ENCODE peak calls at places on chromosomes 3 and 15, in ten cellular contexts. C, B, S, D, E, H, Z, P, M and I are unnamed samples.

GRCh38 chr3:64152100-64152499 is 73.2 kb downstream of the PRICKLE2 start:
- DNase-seq in Z (no peak), E (no peak), M (no peak), D (no peak), H (peak; percentile 86), P (no peak), C (peak; percentile 36), S (no peak), B (no peak), I (no peak)

GRCh38 chr3:15300318-15301078 is 31.9 kb downstream of the SH3BP5 start:
- DNase-seq in B (no peak), Z (peak; percentile 75), P (peak; percentile 70), S (no peak), E (no peak), M (no peak), H (peak; percentile 66), C (no peak), D (no peak), I (no peak)

GRCh38 chr3:178603735-178604134 is 67.5 kb downstream of the KCNMB2 start:
- DNase-seq in S (no peak), P (no peak), Z (no peak), E (no peak), B (no peak), M (peak; percentile 20), H (no peak), D (no peak), C (no peak), I (no peak)

GRCh38 chr15:39584266-39584659 is 3.4 kb downstream of the THBS1 start:
- DNase-seq in P (no peak), E (no peak), M (no peak), S (no peak), Z (no peak), D (no peak), H (no peak), C (no peak), B (no peak), I (no peak)

GRCh38 chr3:195559723-195560409 is 16.7 kb upstream of the PPP1R2 start:
- DNase-seq in Z (peak; percentile 39), D (no peak), S (no peak), M (no peak), B (peak; percentile 28), E (no peak), H (no peak), C (no peak), P (no peak), I (no peak)

GRCh38 chr3:159839561-159840379 is 148.9 kb upstream of the IL12A start:
- DNase-seq in E (no peak), C (no peak), B (no peak), Z (no peak), M (no peak), S (no peak), H (peak; percentile 76), P (no peak), D (no peak), I (no peak)

GRCh38 chr15:22974745-22975144 is 5.4 kb downstream of the CYFIP1 start:
- DNase-seq in P (peak; percentile 45), E (peak; percentile 19), C (no peak), Z (no peak), H (peak; percentile 64), B (no peak), M (no peak), S (no peak), D (no peak), I (no peak)

GRCh38 chr3:113698891-113699465 is 2.5 kb upstream of the USF3 start:
- DNase-seq in C (peak; percentile 60), D (no peak), E (peak; percentile 77), B (no peak), H (no peak), Z (no peak), M (no peak), S (no peak), P (no peak), I (no peak)

GRCh38 chr3:183506674-183507290 is 48.7 kb downstream of the KLHL6 start:
- DNase-seq in Z (no peak), B (no peak), D (peak; percentile 18), M (no peak), S (no peak), E (no peak), P (no peak), H (no peak), C (no peak), I (no peak)

GRCh38 chr3:106198828-106199194 is 330.0 kb upstream of the CBLB start:
- DNase-seq in S (no peak), D (no peak), H (no peak), C (no peak), M (no peak), E (no peak), P (no peak), Z (no peak), B (no peak), I (no peak)

GRCh38 chr3:141306922-141307321 is 61.4 kb upstream of the ZBTB38 start:
- DNase-seq in E (no peak), S (no peak), Z (no peak), C (no peak), P (no peak), B (no peak), M (no peak), H (no peak), D (no peak), I (no peak)

GRCh38 chr15:74746389-74746788 is 2.3 kb upstream of the CYP1A2 start:
- DNase-seq in Z (no peak), D (no peak), S (no peak), H (no peak), M (no peak), E (no peak), B (no peak), P (no peak), C (no peak), I (no peak)

GRCh38 chr15:63321462-63321861 is 44.1 kb downstream of the APH1B start:
- DNase-seq in D (no peak), B (no peak), Z (no peak), M (no peak), P (no peak), E (no peak), H (no peak), C (no peak), S (no peak), I (no peak)

GRCh38 chr3:65951836-65952505 is 86.7 kb downstream of the MAGI1 start:
- DNase-seq in B (peak; percentile 74), P (no peak), D (no peak), C (no peak), S (no peak), M (no peak), Z (peak; percentile 73), E (no peak), H (no peak), I (no peak)

GRCh38 chr3:188578579-188579363 is 424.8 kb downstream of the LPP start:
- DNase-seq in E (no peak), Z (no peak), P (peak; percentile 69), M (no peak), D (no peak), H (peak; percentile 90), C (peak; percentile 25), B (no peak), S (peak; percentile 53), I (peak; percentile 93)
- TF ChIP-seq POLR2AphosphoS5 in E (no peak), Z (no peak), P (no peak), M (no peak), D (no peak), H (peak; percentile 75), C (peak; percentile 57), B (no peak), S (peak; percentile 67), I (peak; percentile 80)

GRCh38 chr15:96838088-96838487 is 507.6 kb downstream of the NR2F2 start:
- DNase-seq in D (no peak), E (no peak), H (no peak), C (no peak), Z (no peak), M (no peak), S (no peak), P (no peak), B (no peak), I (no peak)

DNA sequence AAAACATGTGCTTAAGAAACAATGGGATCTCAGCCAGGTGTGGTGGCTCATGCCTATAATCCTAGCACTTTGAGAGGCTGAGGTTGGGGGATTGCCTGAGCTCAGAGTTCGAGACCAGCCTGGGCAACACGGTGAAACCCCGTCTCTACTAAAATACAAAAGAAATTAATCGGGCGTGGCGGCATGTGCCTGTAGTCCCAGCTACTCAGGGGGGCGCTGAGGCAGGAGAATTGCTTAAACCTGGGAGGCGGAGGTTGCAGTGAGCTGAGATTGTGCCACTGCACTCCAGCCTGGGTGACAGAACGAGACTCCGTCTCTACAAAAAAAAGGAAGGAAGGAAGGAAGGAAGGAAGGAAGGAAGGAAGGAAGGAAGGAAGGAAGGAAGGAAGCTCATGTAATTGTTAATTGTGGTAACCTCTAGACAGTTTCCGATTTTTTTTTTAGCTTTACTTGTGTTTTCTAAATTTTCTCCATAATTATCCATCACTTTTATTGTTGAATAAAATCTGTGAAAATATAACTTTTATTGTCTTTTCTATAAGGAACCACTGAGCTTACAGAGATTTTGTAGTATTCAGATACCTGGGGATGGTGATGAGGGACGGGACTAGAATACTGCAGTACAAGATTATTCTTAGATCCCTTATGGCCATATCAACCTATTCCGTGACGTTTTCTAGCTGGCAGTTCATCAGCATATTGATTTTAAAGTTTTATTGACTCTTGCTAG is 506.9 kb downstream of the NR2F2 start:
- DNase-seq in E (no peak), M (no peak), H (no peak), C (no peak), P (no peak), D (no peak), Z (no peak), S (no peak), B (no peak), I (no peak)
- H3K27ac ChIP-seq in E (no peak overlapping the region), M (no peak overlapping the region), H (no peak overlapping the region), C (no peak overlapping the region), P (no peak overlapping the region), D (no peak overlapping the region), Z (no peak overlapping the region), S (no peak overlapping the region), B (no peak overlapping the region), I (no peak overlapping the region)

GRCh38 chr3:150740733-150741496 is 22.1 kb downstream of the SIAH2 start:
- DNase-seq in D (no peak), H (no peak), B (peak; percentile 90), S (no peak), M (no peak), E (no peak), P (no peak), Z (no peak), C (no peak), I (no peak)
- H3K4me1 ChIP-seq in D (peaks cover 59% of the 10 kb centered on the region), H (peaks cover 22% of the 10 kb centered on the region), B (peaks cover 100% of the 10 kb centered on the region), S (peaks cover 5% of the 10 kb centered on the region), M (peaks cover 48% of the 10 kb centered on the region), E (peaks cover 97% of the 10 kb centered on the region), P (peaks cover 47% of the 10 kb centered on the region), Z (peaks cover 25% of the 10 kb centered on the region), C (peaks cover 51% of the 10 kb centered on the region), I (peaks cover 43% of the 10 kb centered on the region)

DNA sequence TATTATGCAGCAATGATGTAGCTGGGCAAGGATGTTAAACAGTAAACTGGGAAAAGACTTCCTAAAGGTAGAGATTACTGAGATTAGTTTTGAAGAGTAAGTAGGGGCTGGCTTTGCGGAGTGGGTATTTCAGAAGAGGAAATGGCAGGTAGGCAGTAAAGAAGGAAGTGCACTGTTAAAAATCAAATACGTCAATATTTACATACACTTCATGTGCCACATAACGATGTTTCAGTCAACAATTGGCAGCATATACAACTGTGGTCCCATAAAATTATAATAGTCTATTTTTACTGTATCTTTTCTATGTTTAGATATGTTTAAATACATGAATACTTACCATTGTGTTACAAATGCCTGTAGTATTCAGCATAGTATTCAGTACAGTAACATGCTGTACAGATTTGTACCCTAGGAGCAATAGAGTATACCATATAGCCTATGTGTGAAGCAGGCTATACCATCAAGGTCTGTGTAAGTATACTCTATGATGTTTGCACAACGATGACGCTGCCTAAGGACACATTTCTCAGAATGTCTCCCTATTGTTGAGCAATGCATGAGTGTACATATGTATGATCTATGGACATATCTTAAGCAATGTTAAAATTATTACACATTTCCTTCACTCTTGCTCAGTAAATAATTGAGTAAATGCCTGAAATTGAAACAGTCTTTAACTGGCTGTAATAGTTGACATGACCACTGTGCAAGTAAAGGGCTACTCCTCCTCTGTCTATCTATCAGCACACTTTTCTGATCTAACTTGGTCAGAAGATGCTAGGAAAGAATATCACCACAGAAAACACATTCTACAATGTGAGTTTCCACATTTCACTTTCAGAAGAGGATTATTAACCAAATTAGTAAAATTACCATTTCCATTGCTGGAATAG is 196.7 kb downstream of the ISL2 start:
- DNase-seq in D (no peak), P (no peak), B (peak; percentile 81), C (no peak), Z (no peak), M (no peak), H (no peak), S (no peak), E (no peak), I (no peak)
- TF ChIP-seq POLR2AphosphoS5 in D (no peak), P (no peak), B (no peak), C (no peak), Z (no peak), M (no peak), H (no peak), S (no peak), E (no peak), I (no peak)